ENCODE peak calls at places on chromosomes 6 and 20, in eight cellular contexts. S is lung, E is endothelial cell, O is GM23338, D is A549, Z is heart right ventricle, Y is ascending aorta, J is suprapubic skin. T is an unnamed sample.

GRCh38 chr20:51388756-51389542 is 153.6 kb downstream of the NFATC2 start:
- DNase-seq in S (no peak), E (no peak), O (no peak), D (no peak), Z (no peak), Y (no peak), J (no peak), T (no peak)

GRCh38 chr6:5302220-5302946 is 41.1 kb downstream of the FARS2 start:
- DNase-seq in S (no peak), E (no peak), O (no peak), D (no peak), Z (no peak), Y (no peak), J (no peak), T (no peak)

GRCh38 chr6:7166410-7167293 is 58.9 kb downstream of the RREB1 start:
- DNase-seq in S (no peak), E (no peak), O (no peak), D (no peak), Z (no peak), Y (no peak), J (no peak), T (no peak)

GRCh38 chr20:12270863-12271262 is 353.2 kb downstream of the BTBD3 start:
- DNase-seq in S (no peak), E (no peak), O (peak), D (no peak), Z (no peak), Y (no peak), J (no peak), T (no peak)

GRCh38 chr6:152669894-152670293 is 27.8 kb upstream of the MYCT1 start:
- DNase-seq in S (no peak), E (no peak), O (peak), D (peak), Z (no peak), Y (no peak), J (no peak), T (no peak)

GRCh38 chr6:151723152-151723551 is 84.3 kb upstream of the ESR1 start:
- DNase-seq in S (no peak), E (no peak), O (no peak), D (no peak), Z (no peak), Y (no peak), J (no peak), T (no peak)

GRCh38 chr6:168319279-168320051 is at the start of gene DACT2:
- DNase-seq in S (no peak), E (no peak), O (peak), D (peak), Z (no peak), Y (no peak), J (no peak), T (no peak)

GRCh38 chr20:50995506-50995905 is 27.4 kb downstream of the KCNG1 start:
- DNase-seq in S (no peak), E (no peak), O (no peak), D (no peak), Z (no peak), Y (no peak), J (no peak), T (no peak)

GRCh38 chr20:37902504-37903313 is at the start of gene VSTM2L:
- DNase-seq in S (peak), E (peak), O (peak), D (peak), Z (no peak), Y (no peak), J (no peak), T (peak)

GRCh38 chr6:137237413-137238170 is 18.4 kb upstream of the IFNGR1 start:
- DNase-seq in S (no peak), E (no peak), O (no peak), D (peak), Z (no peak), Y (no peak), J (no peak), T (no peak)

GRCh38 chr6:119277047-119277446 is 72.5 kb downstream of the MAN1A1 start:
- DNase-seq in S (no peak), E (no peak), O (no peak), D (no peak), Z (no peak), Y (no peak), J (no peak), T (no peak)

GRCh38 chr6:18087396-18088165 is 34.9 kb downstream of the NHLRC1 start:
- DNase-seq in S (no peak), E (no peak), O (no peak), D (no peak), Z (no peak), Y (no peak), J (no peak), T (no peak)

GRCh38 chr6:18091382-18091781 is 31.1 kb downstream of the NHLRC1 start:
- DNase-seq in S (no peak), E (no peak), O (no peak), D (no peak), Z (no peak), Y (no peak), J (no peak), T (no peak)

GRCh38 chr6:18088419-18089296 is 33.8 kb downstream of the NHLRC1 start:
- DNase-seq in S (peak), E (no peak), O (no peak), D (no peak), Z (no peak), Y (no peak), J (no peak), T (no peak)

GRCh38 chr6:18090349-18090786 is 32.1 kb downstream of the NHLRC1 start:
- DNase-seq in S (no peak), E (no peak), O (no peak), D (no peak), Z (no peak), Y (no peak), J (no peak), T (no peak)
- TF ChIP-seq CTCF in S (no peak), E (no peak), O (no peak), D (no peak), Z (no peak), Y (no peak), J (no peak), T (no peak)

DNA sequence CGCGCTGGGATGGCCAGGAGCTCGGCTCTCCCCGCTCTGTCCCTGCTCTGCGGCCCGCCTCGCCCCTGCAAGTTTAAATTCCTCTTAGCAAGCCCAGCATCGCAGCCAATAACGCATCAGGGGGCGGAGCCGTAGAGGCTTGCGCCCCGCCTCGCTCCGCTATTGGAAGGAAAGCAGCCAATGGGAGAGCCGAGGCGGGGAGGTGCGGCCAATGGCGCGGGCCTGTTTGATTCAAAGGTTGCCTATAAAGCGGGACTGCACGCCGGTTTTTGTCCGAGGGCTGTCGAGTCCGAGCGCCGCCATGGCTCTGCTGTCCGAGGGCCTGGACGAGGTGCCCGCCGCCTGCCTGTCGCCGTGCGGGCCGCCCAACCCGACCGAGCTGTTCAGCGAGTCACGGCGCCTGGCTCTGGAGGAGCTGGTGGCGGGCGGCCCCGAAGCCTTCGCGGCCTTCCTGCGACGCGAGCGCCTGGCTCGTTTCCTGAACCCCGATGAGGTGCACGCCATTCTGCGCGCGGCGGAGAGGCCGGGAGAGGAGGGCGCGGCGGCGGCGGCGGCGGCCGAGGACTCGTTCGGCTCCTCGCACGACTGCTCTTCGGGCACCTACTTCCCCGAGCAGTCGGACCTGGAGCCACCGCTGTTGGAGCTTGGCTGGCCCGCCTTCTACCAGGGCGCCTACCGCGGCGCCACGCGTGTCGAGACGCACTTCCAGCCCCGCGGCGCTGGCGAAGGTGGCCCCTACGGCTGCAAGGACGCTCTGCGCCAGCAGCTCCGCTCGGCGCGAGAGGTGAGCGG is at the start of gene FAM83D:
- DNase-seq in S (peak), E (peak), O (peak), D (peak), Z (peak), Y (peak), J (peak), T (peak)
- TF ChIP-seq CTCF in S (no peak), E (peak), O (no peak), D (no peak), Z (peak), Y (no peak), J (no peak), T (no peak)

DNA sequence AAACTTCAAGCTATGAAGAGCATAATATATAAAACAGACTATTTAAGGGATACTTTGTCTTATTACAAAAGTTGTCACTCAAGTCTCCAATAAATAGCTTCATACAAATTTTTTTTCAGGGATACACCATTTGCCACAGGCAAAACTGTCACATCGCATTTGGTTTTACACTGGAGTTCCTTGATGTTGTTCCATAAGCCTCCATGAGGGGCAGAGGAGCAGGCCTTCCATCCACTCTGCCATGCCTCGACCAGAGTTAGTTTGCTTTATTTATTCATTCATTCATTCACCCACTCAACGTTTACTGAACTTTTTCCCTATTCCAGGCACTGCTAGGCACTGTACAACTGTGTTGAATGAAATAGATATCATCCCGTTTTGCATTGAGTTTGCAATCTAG is 246.6 kb downstream of the PHF3 start:
- DNase-seq in S (no peak), E (no peak), O (peak), D (peak), Z (no peak), Y (no peak), J (no peak), T (no peak)
- TF ChIP-seq CTCF in S (no peak), E (peak), O (peak), D (no peak), Z (no peak), Y (no peak), J (no peak), T (peak)

GRCh38 chr6:89311853-89312531 is 3.1 kb downstream of the GABRR2 start:
- DNase-seq in S (peak), E (peak), O (peak), D (no peak), Z (peak), Y (peak), J (no peak), T (peak)
- TF ChIP-seq CTCF in S (no peak), E (no peak), O (peak), D (peak), Z (peak), Y (peak), J (peak), T (peak)

GRCh38 chr6:45736134-45736533 is 279.5 kb downstream of the CLIC5 start:
- DNase-seq in S (no peak), E (no peak), O (no peak), D (no peak), Z (no peak), Y (no peak), J (no peak), T (no peak)
- TF ChIP-seq CTCF in S (no peak), E (no peak), O (no peak), D (no peak), Z (no peak), Y (no peak), J (no peak), T (no peak)

GRCh38 chr20:35395728-35396127 is 16.0 kb downstream of the UQCC1 start:
- DNase-seq in S (no peak), E (no peak), O (no peak), D (no peak), Z (no peak), Y (peak), J (no peak), T (no peak)
- TF ChIP-seq CTCF in S (no peak), E (no peak), O (no peak), D (no peak), Z (no peak), Y (peak), J (no peak), T (no peak)

DNA sequence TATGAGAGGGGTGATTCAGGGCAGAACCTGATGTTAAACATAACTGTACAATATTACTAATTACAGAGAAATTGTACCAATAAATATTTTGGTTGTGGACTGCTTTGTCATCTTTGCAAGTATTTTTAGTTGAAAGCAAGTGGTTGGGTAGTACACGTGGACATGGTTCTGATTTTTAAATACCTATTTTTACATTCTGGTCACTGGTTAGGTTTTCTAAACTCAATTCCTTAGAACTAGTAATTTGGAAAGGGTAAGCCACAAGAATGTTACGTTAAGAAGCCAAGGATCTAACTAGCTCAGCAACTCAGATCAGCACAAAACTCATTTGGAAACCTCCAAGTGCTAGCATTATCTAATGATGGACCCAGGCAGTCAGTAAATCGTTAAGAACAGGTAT is 2.7 kb downstream of the EPB41L2 start:
- DNase-seq in S (no peak), E (no peak), O (no peak), D (no peak), Z (no peak), Y (no peak), J (no peak), T (no peak)
- TF ChIP-seq CTCF in S (no peak), E (no peak), O (no peak), D (no peak), Z (no peak), Y (no peak), J (no peak), T (no peak)

T was measured in neural crest cell.